ENCODE peak calls at places on chromosome 3, in five cellular contexts. E, J, I, K and M are unnamed samples.
A peak's percentile ranks its signal among the peaks of the same experiment; 100 is the strongest.

GRCh38 chr3:155326901-155327300 is 33.4 kb upstream of the STRIT1 start:
- DNase-seq in E (no peak), J (peak; percentile 5), I (no peak), K (no peak), M (no peak)

GRCh38 chr3:159766563-159767185 is 222.0 kb upstream of the IL12A start:
- DNase-seq in E (peak; percentile 58), J (peak; percentile 46), I (no peak), K (no peak), M (no peak)

GRCh38 chr3:138629526-138629925 is 21.0 kb downstream of the FAIM start:
- DNase-seq in E (no peak), J (peak; percentile 75), I (no peak), K (no peak), M (no peak)

GRCh38 chr3:44894485-44894884 is 20.1 kb downstream of the TGM4 start:
- DNase-seq in E (no peak), J (no peak), I (no peak), K (no peak), M (no peak)

GRCh38 chr3:23805881-23806321 is at the start of gene UBE2E1:
- DNase-seq in E (peak; percentile 84), J (peak; percentile 39), I (peak; percentile 40), K (no peak), M (peak; percentile 26)

GRCh38 chr3:32487781-32488526 is 14.7 kb downstream of the CMTM6 start:
- DNase-seq in E (no peak), J (no peak), I (no peak), K (no peak), M (no peak)

GRCh38 chr3:49785565-49786356 is 581 bp downstream of the IP6K1 start:
- DNase-seq in E (peak; percentile 62), J (no peak), I (peak; percentile 14), K (no peak), M (no peak)

GRCh38 chr3:157948605-157949383 is 157.4 kb downstream of the SHOX2 start:
- DNase-seq in E (no peak), J (no peak), I (no peak), K (no peak), M (no peak)

GRCh38 chr3:88059380-88060160 is 515 bp downstream of the ZNF654 start:
- DNase-seq in E (peak; percentile 17), J (peak; percentile 27), I (no peak), K (no peak), M (no peak)

GRCh38 chr3:10771486-10772225 is 44.4 kb upstream of the SLC6A11 start:
- DNase-seq in E (no peak), J (peak; percentile 94), I (no peak), K (no peak), M (no peak)

GRCh38 chr3:195133462-195133861 is 137.5 kb downstream of the XXYLT1 start:
- DNase-seq in E (peak; percentile 43), J (peak; percentile 87), I (peak; percentile 93), K (no peak), M (peak; percentile 70)

GRCh38 chr3:1406250-1406649 is 313.4 kb downstream of the CNTN6 start:
- DNase-seq in E (no peak), J (no peak), I (no peak), K (no peak), M (no peak)

GRCh38 chr3:99607151-99607550 is 31.2 kb upstream of the COL8A1 start:
- DNase-seq in E (no peak), J (no peak), I (no peak), K (no peak), M (no peak)

GRCh38 chr3:72482589-72483249 is 365.5 kb downstream of the SHQ1 start:
- DNase-seq in E (peak; percentile 82), J (peak; percentile 74), I (peak; percentile 47), K (peak; percentile 63), M (no peak)

GRCh38 chr3:48402281-48402732 is 27.6 kb downstream of the PLXNB1 start:
- DNase-seq in E (peak; percentile 96), J (peak; percentile 90), I (peak; percentile 78), K (no peak), M (peak; percentile 85)

GRCh38 chr3:30319713-30320112 is 286.7 kb upstream of the TGFBR2 start:
- DNase-seq in E (peak; percentile 38), J (peak; percentile 72), I (peak; percentile 31), K (no peak), M (no peak)

GRCh38 chr3:142028174-142028833 is 121.0 kb downstream of the TFDP2 start:
- DNase-seq in E (peak; percentile 51), J (peak; percentile 82), I (peak; percentile 40), K (no peak), M (peak; percentile 39)

GRCh38 chr3:11495948-11496557 is 147.7 kb downstream of the VGLL4 start:
- DNase-seq in E (no peak), J (no peak), I (no peak), K (no peak), M (no peak)

GRCh38 chr3:149501524-149501923 is 27.0 kb downstream of the TM4SF4 start:
- DNase-seq in E (peak; percentile 87), J (no peak), I (no peak), K (no peak), M (peak; percentile 68)